ENCODE peak calls at places on chromosomes 6 and 20, in nine cellular contexts. B is mammary epithelial cell, W is mesenchymal stem cell, I is psoas muscle, Y is A549, H is colonic mucosa, U is heart left ventricle, C is lower lobe of right lung, T is ovary. S is an unnamed sample.

GRCh38 chr20:36848078-36848660 is 27.8 kb upstream of the TLDC2 start:
- DNase-seq in Y (no peak), U (peak; percentile 82), I (peak; percentile 60), B (no peak), H (no peak), T (no peak), W (peak; percentile 98), C (no peak), S (no peak)

GRCh38 chr6:137700751-137701477 is 166.1 kb upstream of the TNFAIP3 start:
- DNase-seq in U (no peak), Y (no peak), I (no peak), W (no peak), H (no peak), T (peak; percentile 53), C (no peak), B (no peak), S (no peak)

GRCh38 chr6:157304840-157305675 is 18.3 kb downstream of the TMEM242 start:
- DNase-seq in C (no peak), H (peak; percentile 64), T (no peak), Y (no peak), W (peak; percentile 58), I (peak; percentile 39), B (no peak), U (no peak), S (peak; percentile 68)

GRCh38 chr20:44752099-44752931 is 6.7 kb downstream of the KCNK15 start:
- DNase-seq in U (no peak), B (no peak), T (no peak), I (no peak), W (no peak), Y (no peak), H (no peak), C (no peak), S (no peak)

GRCh38 chr6:18506387-18507017 is 119.4 kb downstream of the RNF144B start:
- DNase-seq in C (no peak), I (no peak), U (no peak), Y (no peak), W (peak; percentile 9), B (no peak), T (no peak), H (no peak), S (no peak)

GRCh38 chr20:56689852-56690485 is 60.9 kb downstream of the TFAP2C start:
- DNase-seq in I (no peak), C (no peak), Y (no peak), B (peak; percentile 53), W (no peak), T (no peak), U (no peak), H (no peak), S (no peak)

GRCh38 chr6:4466260-4466659 is 309.9 kb upstream of the CDYL start:
- DNase-seq in C (peak; percentile 59), B (no peak), W (peak; percentile 44), T (no peak), Y (no peak), I (no peak), H (no peak), U (no peak), S (no peak)

GRCh38 chr6:51028271-51028670 is 209.6 kb downstream of the TFAP2B start:
- DNase-seq in U (no peak), Y (no peak), C (no peak), B (no peak), H (no peak), T (no peak), I (no peak), W (no peak), S (no peak)

GRCh38 chr6:56916849-56917551 is 37.9 kb upstream of the BEND6 start:
- DNase-seq in Y (no peak), H (no peak), B (no peak), I (no peak), C (no peak), U (no peak), T (no peak), W (no peak), S (no peak)

GRCh38 chr6:159654483-159655098 is 38.5 kb downstream of the SOD2 start:
- DNase-seq in U (no peak), H (no peak), W (peak; percentile 59), I (no peak), B (peak; percentile 24), C (no peak), T (no peak), Y (peak; percentile 11), S (no peak)

GRCh38 chr20:50285376-50286173 is 94.9 kb downstream of the CEBPB start:
- DNase-seq in I (peak; percentile 49), W (peak; percentile 94), H (no peak), T (peak; percentile 85), U (peak; percentile 44), C (no peak), Y (no peak), B (no peak), S (peak; percentile 34)

GRCh38 chr6:24844061-24844460 is 45.3 kb upstream of the ARMH2 start:
- DNase-seq in H (no peak), T (no peak), C (no peak), U (no peak), Y (no peak), I (no peak), B (no peak), W (no peak), S (no peak)

GRCh38 chr6:38603966-38604365 is 35.8 kb downstream of the BTBD9 start:
- DNase-seq in H (no peak), C (no peak), W (peak; percentile 32), T (no peak), U (no peak), I (no peak), B (no peak), Y (no peak), S (no peak)

GRCh38 chr6:134080171-134080795 is 27.9 kb upstream of the SLC2A12 start:
- DNase-seq in Y (no peak), C (no peak), W (no peak), I (no peak), H (no peak), T (no peak), U (no peak), B (peak; percentile 71), S (no peak)

GRCh38 chr20:25310921-25311728 is 63.2 kb downstream of the PYGB start:
- DNase-seq in I (no peak), T (no peak), C (peak; percentile 31), H (no peak), U (no peak), B (no peak), Y (no peak), W (peak; percentile 93), S (no peak)
- H3K4me3 ChIP-seq in I (peak overlapping the region; percentile 6), T (peak overlapping the region; percentile 15), C (peak overlapping the region; percentile 23), H (no peak overlapping the region), U (no peak overlapping the region), B (peak overlapping the region; percentile 20), Y (peak overlapping the region; percentile 25), W (peak overlapping the region; percentile 63), S (no peak overlapping the region)

GRCh38 chr20:47265984-47266383 is 90.5 kb downstream of the ZMYND8 start:
- DNase-seq in I (no peak), H (no peak), C (no peak), U (no peak), B (no peak), T (no peak), Y (no peak), W (no peak), S (no peak)

GRCh38 chr20:47263080-47263479 is 93.4 kb downstream of the ZMYND8 start:
- DNase-seq in C (no peak), Y (no peak), W (no peak), B (no peak), T (no peak), I (no peak), U (no peak), H (no peak), S (no peak)

GRCh38 chr20:47263502-47264084 is 92.9 kb downstream of the ZMYND8 start:
- DNase-seq in H (no peak), I (no peak), C (no peak), B (no peak), T (no peak), W (no peak), U (peak; percentile 57), Y (no peak), S (no peak)

GRCh38 chr20:47266847-47267515 is 89.5 kb downstream of the ZMYND8 start:
- DNase-seq in W (no peak), U (no peak), B (no peak), Y (no peak), T (no peak), C (no peak), H (no peak), I (no peak), S (no peak)

DNA sequence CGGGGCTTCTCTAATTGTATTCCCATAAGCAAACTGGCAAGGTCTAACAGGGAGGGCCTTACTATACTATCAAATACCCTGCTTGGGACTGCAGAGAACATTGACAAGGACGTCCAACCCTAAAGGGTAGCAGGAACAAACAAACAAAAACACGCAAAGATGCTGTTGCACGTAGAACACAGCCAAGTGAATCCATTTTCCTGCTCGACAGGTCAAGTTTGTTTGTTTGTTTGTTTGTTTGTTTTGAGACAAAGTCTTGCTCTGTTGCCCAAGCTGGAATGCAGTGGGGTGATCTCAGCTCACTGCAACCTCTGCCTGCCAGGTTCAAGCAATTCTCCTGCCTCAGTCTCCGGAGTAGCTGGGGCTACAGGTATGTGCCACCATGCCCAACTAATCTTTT is 91.3 kb downstream of the ZMYND8 start:
- DNase-seq in H (no peak), W (no peak), Y (no peak), U (no peak), T (no peak), C (no peak), I (no peak), B (no peak), S (no peak)
- H3K4me1 ChIP-seq in H (no peaks in the 10 kb centered on the region), W (no peaks in the 10 kb centered on the region), Y (peaks cover 6% of the 10 kb centered on the region), U (no peaks in the 10 kb centered on the region), T (no peaks in the 10 kb centered on the region), C (peaks cover 9% of the 10 kb centered on the region), I (peaks cover 23% of the 10 kb centered on the region), B (no peaks in the 10 kb centered on the region), S (no peaks in the 10 kb centered on the region)

GRCh38 chr6:165010556-165011535 is 298.6 kb downstream of the C6orf118 start:
- DNase-seq in Y (no peak), U (no peak), B (no peak), T (no peak), I (no peak), C (no peak), H (no peak), W (peak; percentile 33), S (no peak)

GRCh38 chr6:165013701-165014100 is 295.7 kb downstream of the C6orf118 start:
- DNase-seq in B (no peak), Y (no peak), H (no peak), T (no peak), U (no peak), I (no peak), W (peak; percentile 45), C (no peak), S (no peak)

GRCh38 chr6:165008971-165009370 is 300.4 kb downstream of the C6orf118 start:
- DNase-seq in I (no peak), Y (no peak), T (no peak), B (no peak), U (no peak), W (peak; percentile 6), H (no peak), C (no peak), S (no peak)
- H3K9me3 ChIP-seq in I (peaks cover 6% of the 10 kb centered on the region), Y (no peaks in the 10 kb centered on the region), T (no peaks in the 10 kb centered on the region), B (peaks cover 15% of the 10 kb centered on the region), U (peaks cover 6% of the 10 kb centered on the region), W (peaks cover 22% of the 10 kb centered on the region), H (no peaks in the 10 kb centered on the region), C (no peaks in the 10 kb centered on the region), S (peaks cover 55% of the 10 kb centered on the region)

DNA sequence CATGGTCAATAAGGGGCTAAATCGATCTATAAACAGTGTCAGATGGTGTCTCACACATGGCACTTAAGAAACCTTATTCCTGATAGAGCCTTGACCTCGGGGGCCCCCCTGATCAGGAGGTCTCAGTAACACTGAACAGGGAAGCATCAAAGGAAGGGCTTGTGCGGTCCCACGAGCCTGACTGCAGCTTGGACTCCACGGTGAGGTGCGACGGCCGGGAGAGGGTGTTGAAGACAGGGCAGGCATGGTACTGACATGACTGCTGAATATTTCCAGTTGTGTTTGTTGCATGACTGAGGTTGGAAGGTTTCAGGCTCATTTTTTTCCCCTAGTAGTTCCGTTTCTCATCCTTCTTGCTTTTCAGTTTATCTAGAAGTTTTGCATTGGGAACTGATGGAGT is 107.1 kb upstream of the JAG1 start:
- DNase-seq in T (no peak), B (no peak), C (no peak), U (no peak), H (no peak), W (no peak), Y (no peak), I (no peak), S (no peak)
- H3K4me3 ChIP-seq in T (no peak overlapping the region), B (no peak overlapping the region), C (no peak overlapping the region), U (no peak overlapping the region), H (no peak overlapping the region), W (no peak overlapping the region), Y (no peak overlapping the region), I (no peak overlapping the region), S (no peak overlapping the region)

S was measured in mucosa of descending colon.